ENCODE peak calls at places on chromosomes 3 and 15, in five cellular contexts. G, J, H, A and P are unnamed samples. For H3K4me1 and H3K36me3, the result is how much of the 10 kb centered on the place peaks cover.

GRCh38 chr15:80545078-80545477 is 140.9 kb downstream of the ARNT2 start:
- DNase-seq in G (no peak), J (no peak), H (no peak), A (no peak), P (no peak)

GRCh38 chr3:155983834-155984474 is 113.5 kb downstream of the GMPS start:
- DNase-seq in G (no peak), J (no peak), H (peak), A (no peak), P (no peak)

GRCh38 chr3:56398659-56399058 is 69.6 kb downstream of the ERC2 start:
- DNase-seq in G (no peak), J (no peak), H (no peak), A (no peak), P (no peak)

GRCh38 chr3:63961891-63962290 is 49.7 kb upstream of the SCAANT1 start:
- DNase-seq in G (peak), J (peak), H (peak), A (no peak), P (no peak)

GRCh38 chr3:104031598-104031997 is 1335.1 kb upstream of the ALCAM start:
- DNase-seq in G (no peak), J (no peak), H (no peak), A (no peak), P (no peak)

GRCh38 chr3:105970283-105970682 is 101.5 kb upstream of the CBLB start:
- DNase-seq in G (no peak), J (peak), H (peak), A (peak), P (peak)

GRCh38 chr3:37905987-37906674 is 44.5 kb downstream of the CTDSPL start:
- DNase-seq in G (peak), J (no peak), H (no peak), A (no peak), P (no peak)

GRCh38 chr15:38406451-38406850 is 47.5 kb upstream of the FAM98B start:
- DNase-seq in G (no peak), J (no peak), H (no peak), A (no peak), P (no peak)

GRCh38 chr3:88879905-88880304 is 227.5 kb upstream of the EPHA3 start:
- DNase-seq in G (no peak), J (no peak), H (no peak), A (no peak), P (no peak)

GRCh38 chr15:98582900-98583554 is 65.3 kb upstream of the IGF1R start:
- DNase-seq in G (no peak), J (no peak), H (no peak), A (no peak), P (no peak)

GRCh38 chr3:133490468-133491351 is 82.8 kb upstream of the CDV3 start:
- DNase-seq in G (no peak), J (no peak), H (no peak), A (no peak), P (no peak)

GRCh38 chr15:98515186-98515585 is 133.2 kb upstream of the IGF1R start:
- DNase-seq in G (no peak), J (no peak), H (no peak), A (no peak), P (no peak)

GRCh38 chr3:169455472-169455871 is 208.0 kb downstream of the MECOM start:
- DNase-seq in G (no peak), J (no peak), H (no peak), A (no peak), P (no peak)

GRCh38 chr3:106120334-106120733 is 251.5 kb upstream of the CBLB start:
- DNase-seq in G (no peak), J (no peak), H (no peak), A (no peak), P (no peak)

GRCh38 chr15:70516408-70517193 is 246.8 kb downstream of the UACA start:
- DNase-seq in G (no peak), J (no peak), H (no peak), A (no peak), P (no peak)

GRCh38 chr15:94305133-94305532 is 73.8 kb downstream of the MCTP2 start:
- DNase-seq in G (no peak), J (no peak), H (no peak), A (peak), P (no peak)

GRCh38 chr3:170056710-170057454 is 19.1 kb downstream of the GPR160 start:
- DNase-seq in G (no peak), J (no peak), H (no peak), A (no peak), P (no peak)

GRCh38 chr3:82363131-82363530 is 601.7 kb upstream of the GBE1 start:
- DNase-seq in G (no peak), J (no peak), H (no peak), A (no peak), P (no peak)

GRCh38 chr3:153291052-153291689 is 129.1 kb downstream of the RAP2B start:
- DNase-seq in G (peak), J (no peak), H (peak), A (no peak), P (peak)

GRCh38 chr3:14428087-14429067 is 26.0 kb downstream of the SLC6A6 start:
- DNase-seq in G (no peak), J (no peak), H (no peak), A (no peak), P (no peak)

DNA sequence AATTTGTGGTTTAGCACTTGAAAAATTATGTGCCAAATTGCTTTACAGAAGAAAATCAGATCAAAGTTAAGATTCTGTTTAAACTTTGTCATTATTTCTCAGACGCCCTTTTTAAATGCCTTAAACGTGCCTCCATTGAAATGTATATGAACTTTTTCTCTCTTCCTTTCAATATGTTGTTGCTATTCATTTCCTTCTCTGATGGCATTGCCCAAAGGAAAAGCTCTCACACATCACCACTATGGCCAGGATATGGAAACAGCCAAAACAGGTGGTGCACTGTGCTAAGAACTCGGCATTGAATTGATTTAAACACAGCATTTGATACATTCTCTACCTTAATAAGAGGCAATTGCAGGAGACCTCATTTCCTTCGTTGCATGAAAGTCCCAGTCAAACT is 35.7 kb upstream of the NR2F2 start:
- DNase-seq in G (no peak), J (no peak), H (no peak), A (no peak), P (no peak)
- H3K9ac ChIP-seq in G (no peak), J (no peak), H (no peak), A (no peak), P (no peak)

DNA sequence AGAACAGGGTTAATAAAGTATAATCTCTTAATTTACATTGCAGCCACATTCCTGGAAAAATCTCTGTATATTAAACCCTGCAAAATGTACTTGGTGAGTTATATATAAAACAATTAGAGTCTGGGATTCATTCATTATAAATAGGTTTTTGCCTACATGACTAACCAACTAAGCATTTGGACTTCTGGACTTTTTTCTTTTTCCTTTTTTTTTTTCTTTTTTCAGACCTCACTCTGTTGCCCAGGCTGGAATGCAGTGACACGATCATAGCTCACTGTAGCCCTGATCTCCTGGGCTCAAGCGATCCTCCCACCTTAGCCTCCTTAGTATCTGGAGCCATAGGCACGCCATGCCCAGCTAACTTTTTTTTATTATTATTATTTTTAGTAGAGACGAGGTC is 4.5 kb downstream of the DNAJC13 start:
- DNase-seq in G (peak), J (no peak), H (no peak), A (no peak), P (no peak)
- H3K4me1 ChIP-seq in G (under half), J (under half), H (under half), A (under half), P (under half)

DNA sequence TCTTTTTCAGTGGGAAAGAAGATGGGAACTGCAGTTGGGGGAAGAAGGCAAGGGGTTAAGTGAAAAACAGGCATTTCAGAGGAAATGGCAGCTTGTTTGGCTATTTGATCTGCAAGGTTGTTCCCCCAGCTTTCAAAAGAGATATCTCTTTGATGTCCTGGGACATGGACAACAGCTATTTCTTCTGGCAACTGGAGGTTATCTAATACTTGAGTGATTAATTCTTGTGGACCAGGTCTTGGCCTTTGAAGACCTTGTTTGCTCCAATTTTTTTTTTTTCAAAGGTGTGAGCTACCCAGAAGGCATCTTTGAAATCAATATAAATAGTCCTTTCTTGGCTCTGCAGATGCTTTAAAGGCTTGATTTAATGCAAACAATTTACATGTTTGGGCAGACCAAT is 51.5 kb downstream of the KATNBL1 start:
- DNase-seq in G (peak), J (no peak), H (no peak), A (no peak), P (no peak)
- H3K36me3 ChIP-seq in G (under half), J (under half), H (under half), A (half or more), P (half or more)

DNA sequence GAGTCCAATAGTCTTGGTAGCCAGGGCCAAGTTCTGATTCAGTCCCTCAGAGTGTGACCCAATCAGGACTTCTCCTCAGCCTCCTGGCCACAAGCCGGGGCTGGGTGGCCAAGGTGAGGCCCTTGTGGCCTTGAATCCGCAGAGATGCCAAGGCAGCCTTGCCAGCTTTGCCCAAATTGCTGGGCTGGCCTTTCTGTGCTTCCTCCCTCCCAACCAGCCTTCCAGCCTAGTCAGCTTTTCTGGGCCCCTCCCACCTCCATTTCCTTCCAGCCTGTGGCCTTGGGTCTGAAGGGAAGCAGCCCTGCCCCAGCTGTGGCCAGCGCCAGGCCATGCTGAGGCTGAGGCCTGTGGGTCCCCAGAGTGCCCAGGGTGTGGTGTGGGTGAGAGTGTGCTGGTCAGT is 34.3 kb upstream of the ANKDD1A start:
- DNase-seq in G (no peak), J (no peak), H (no peak), A (no peak), P (no peak)
- H3K9ac ChIP-seq in G (no peak), J (peak), H (peak), A (no peak), P (no peak)

DNA sequence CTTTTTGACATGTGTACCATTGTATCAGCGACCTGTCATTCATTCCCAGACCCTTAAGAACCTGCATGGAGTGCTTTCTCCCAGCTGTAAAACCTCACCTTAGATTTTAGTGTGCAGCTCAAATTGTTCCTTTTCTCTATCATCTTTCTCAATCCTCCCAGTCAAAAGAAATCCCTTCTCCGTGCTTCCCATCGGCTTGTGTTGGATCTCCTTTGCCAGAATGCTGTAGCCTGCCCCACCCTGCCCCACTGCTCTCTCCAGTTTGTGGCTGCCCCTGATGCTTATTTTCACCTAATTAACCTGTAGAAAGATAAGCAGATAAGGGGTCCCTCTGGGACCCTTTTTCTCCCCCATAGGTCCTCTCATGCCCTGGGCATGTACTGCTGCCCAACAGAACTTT is 51.1 kb downstream of the ANXA2 start:
- DNase-seq in G (no peak), J (peak), H (no peak), A (no peak), P (no peak)
- H3K4me1 ChIP-seq in G (under half), J (under half), H (under half), A (under half), P (under half)

DNA sequence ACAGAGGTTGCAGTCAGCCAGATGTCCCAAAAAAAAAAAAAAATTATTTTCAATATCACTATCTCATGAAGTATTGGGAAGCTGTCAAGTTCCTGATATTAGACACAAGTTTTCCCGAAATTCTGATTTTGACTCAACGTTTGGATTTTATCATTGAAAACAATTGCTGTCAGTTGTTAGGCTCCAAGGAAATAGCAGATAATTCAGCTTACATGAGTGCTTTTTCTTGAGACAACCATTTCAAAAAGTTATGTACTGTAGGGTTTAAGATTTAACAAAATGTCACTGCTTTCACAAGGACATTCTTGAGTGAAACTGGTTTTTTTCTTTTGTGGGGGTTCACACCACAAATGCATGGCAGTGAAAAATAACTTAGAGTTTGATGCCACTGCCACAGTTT is 9.3 kb upstream of the SETD5 start:
- DNase-seq in G (no peak), J (no peak), H (no peak), A (no peak), P (no peak)
- H3K36me3 ChIP-seq in G (under half), J (under half), H (under half), A (half or more), P (half or more)

GRCh38 chr15:68203956-68204355 is 1.2 kb downstream of the CALML4 start:
- DNase-seq in G (no peak), J (no peak), H (no peak), A (no peak), P (no peak)
- H3K9ac ChIP-seq in G (no peak), J (no peak), H (no peak), A (no peak), P (peak)

DNA sequence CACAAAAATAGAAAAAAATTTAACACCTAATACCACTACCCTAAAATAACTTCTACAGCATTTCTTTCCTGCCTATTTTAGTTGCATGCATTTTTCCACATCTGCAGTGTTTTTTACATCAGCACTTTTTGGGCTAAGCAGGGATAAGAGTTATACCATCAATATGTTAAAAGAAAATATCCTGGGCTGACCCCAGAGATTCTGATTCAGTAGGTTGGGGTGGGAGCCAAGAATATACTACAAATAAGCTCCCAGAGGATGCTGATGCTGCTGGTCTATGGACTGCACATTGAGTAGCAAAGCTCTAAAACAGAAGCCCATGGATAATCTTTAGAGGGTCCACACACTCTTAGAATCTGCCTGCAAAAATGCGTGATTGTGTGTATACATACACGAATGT is 14.8 kb downstream of the FYCO1 start:
- DNase-seq in G (no peak), J (no peak), H (no peak), A (no peak), P (no peak)
- H3K4me1 ChIP-seq in G (under half), J (under half), H (under half), A (half or more), P (under half)

DNA sequence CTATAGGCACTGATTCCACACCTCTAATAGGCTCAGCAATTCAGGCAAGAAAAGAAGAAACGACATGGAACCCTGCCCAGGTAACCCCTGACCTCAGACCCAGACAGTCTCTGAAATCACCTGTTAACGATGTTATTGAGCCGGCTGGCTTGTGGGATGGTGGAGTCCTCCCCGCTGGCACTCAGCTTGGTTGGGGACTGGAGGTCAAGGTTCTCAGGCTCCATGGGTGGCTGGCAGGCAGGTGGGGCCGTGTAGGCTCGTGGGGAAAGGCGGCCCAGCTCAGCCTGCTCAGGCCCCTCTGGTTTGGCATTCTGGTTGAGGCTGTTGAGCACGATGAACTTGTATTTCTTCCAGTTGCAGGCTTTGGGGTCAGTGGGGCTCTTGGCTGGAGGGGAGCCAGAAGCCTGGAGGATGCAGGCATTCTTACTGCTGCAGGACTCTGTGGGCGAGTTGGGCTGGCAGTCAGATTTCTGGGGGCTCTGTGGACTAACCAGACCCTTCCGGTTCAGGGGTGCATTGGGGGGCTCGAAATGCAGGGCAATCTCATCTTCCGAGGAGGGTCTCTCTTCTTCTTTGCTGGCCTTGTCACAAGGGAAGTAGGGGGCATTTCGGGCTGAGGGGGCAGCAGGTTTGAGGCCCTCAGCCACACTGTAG is 16.2 kb downstream of the BCL6 start:
- DNase-seq in G (no peak), J (no peak), H (no peak), A (no peak), P (no peak)
- H3K36me3 ChIP-seq in G (half or more), J (half or more), H (under half), A (half or more), P (half or more)

DNA sequence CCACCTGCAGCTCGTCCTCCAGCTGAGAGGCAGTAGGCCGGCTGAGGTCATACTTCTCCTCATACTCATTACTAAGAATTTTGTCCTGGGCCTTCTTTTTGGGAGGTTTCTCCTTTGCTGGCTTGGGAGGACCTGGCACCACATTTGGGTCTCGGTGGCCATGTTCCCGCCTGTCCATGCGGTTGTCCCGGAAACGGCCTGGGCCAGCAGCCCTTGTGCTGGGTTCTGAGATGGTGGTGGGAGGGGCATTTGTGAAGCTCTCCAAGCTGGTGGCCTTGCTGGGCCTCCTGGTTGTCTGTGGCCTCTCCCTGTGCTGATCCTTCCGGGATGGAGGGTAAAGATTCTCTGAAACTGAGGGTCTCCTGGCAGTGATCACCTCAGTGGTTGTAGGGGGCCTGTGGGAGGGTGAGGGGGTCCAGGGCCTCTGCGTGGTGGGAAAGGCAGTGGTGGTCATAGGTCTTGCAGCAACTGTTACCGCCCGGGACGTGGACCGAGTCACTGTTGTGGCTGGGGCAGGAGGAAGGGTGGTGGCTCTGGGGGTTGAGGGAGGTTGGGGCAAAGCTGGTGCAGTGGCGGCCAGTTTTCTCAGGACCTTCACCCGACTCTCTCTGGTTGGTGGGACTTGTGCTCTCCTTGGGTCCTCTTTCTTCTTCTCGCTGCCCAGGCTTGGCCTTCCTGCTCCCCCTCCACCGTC is 2.5 kb downstream of the CCDC80 start:
- DNase-seq in G (no peak), J (no peak), H (no peak), A (no peak), P (no peak)
- H3K9ac ChIP-seq in G (no peak), J (no peak), H (no peak), A (no peak), P (no peak)